ENCODE peak calls at places on chromosomes 7 and 10, in ten cellular contexts. L, V, W, D, O, S, B, G, Q and K are unnamed samples.

GRCh38 chr10:24661374-24661773 is 62.3 kb downstream of the ARHGAP21 start:
- DNase-seq in L (no peak), V (no peak), W (no peak), D (no peak), O (no peak), S (no peak), B (no peak), G (no peak), Q (no peak), K (no peak)

GRCh38 chr10:132421377-132422168 is 24.6 kb downstream of the PWWP2B start:
- DNase-seq in L (peak; percentile 7), V (no peak), W (peak; percentile 88), D (no peak), O (peak; percentile 78), S (peak; percentile 60), B (peak; percentile 32), G (peak; percentile 76), Q (peak; percentile 58), K (no peak)

GRCh38 chr7:133233142-133233541 is 19.7 kb upstream of the EXOC4 start:
- DNase-seq in L (no peak), V (no peak), W (no peak), D (no peak), O (no peak), S (no peak), B (no peak), G (no peak), Q (no peak), K (no peak)

GRCh38 chr10:112810651-112811215 is 139.3 kb upstream of the TCF7L2 start:
- DNase-seq in L (no peak), V (no peak), W (no peak), D (no peak), O (no peak), S (no peak), B (no peak), G (no peak), Q (no peak), K (no peak)

GRCh38 chr10:101694674-101695403 is at the start of gene FBXW4:
- DNase-seq in L (peak; percentile 12), V (peak; percentile 24), W (peak; percentile 85), D (peak; percentile 52), O (peak; percentile 50), S (peak; percentile 60), B (peak; percentile 57), G (peak; percentile 52), Q (peak; percentile 34), K (peak; percentile 72)

GRCh38 chr10:131750171-131750895 is 150.5 kb upstream of the PPP2R2D start:
- DNase-seq in L (no peak), V (no peak), W (no peak), D (no peak), O (no peak), S (no peak), B (no peak), G (no peak), Q (no peak), K (no peak)

GRCh38 chr10:70757856-70758255 is 27.3 kb downstream of the TBATA start:
- DNase-seq in L (no peak), V (no peak), W (peak; percentile 61), D (no peak), O (no peak), S (no peak), B (no peak), G (no peak), Q (no peak), K (no peak)

GRCh38 chr10:43199088-43199683 is 60.9 kb downstream of the CSGALNACT2 start:
- DNase-seq in L (no peak), V (no peak), W (no peak), D (no peak), O (no peak), S (no peak), B (no peak), G (peak; percentile 3), Q (no peak), K (no peak)

GRCh38 chr10:90621577-90621976 is 236.3 kb downstream of the HTR7 start:
- DNase-seq in L (no peak), V (no peak), W (no peak), D (no peak), O (no peak), S (no peak), B (no peak), G (no peak), Q (peak; percentile 19), K (no peak)

GRCh38 chr7:20354825-20355466 is 24.2 kb downstream of the ITGB8 start:
- DNase-seq in L (no peak), V (no peak), W (no peak), D (no peak), O (no peak), S (no peak), B (peak; percentile 50), G (no peak), Q (no peak), K (no peak)

GRCh38 chr7:74294191-74294998 is 5.2 kb downstream of the CLIP2 start:
- DNase-seq in L (no peak), V (no peak), W (no peak), D (no peak), O (peak; percentile 28), S (no peak), B (no peak), G (peak; percentile 33), Q (peak; percentile 75), K (no peak)

GRCh38 chr10:132904814-132905649 is 37.3 kb downstream of the CFAP46 start:
- DNase-seq in L (no peak), V (no peak), W (peak; percentile 23), D (no peak), O (no peak), S (no peak), B (no peak), G (no peak), Q (no peak), K (no peak)

GRCh38 chr7:20513341-20513740 is 102.1 kb upstream of the ABCB5 start:
- DNase-seq in L (no peak), V (no peak), W (no peak), D (no peak), O (no peak), S (no peak), B (no peak), G (no peak), Q (no peak), K (no peak)

GRCh38 chr7:157946398-157947060 is 609.7 kb downstream of the DNAJB6 start:
- DNase-seq in L (no peak), V (no peak), W (no peak), D (no peak), O (no peak), S (no peak), B (no peak), G (no peak), Q (no peak), K (no peak)

GRCh38 chr10:33963656-33964175 is 629.2 kb upstream of the NRP1 start:
- DNase-seq in L (no peak), V (no peak), W (no peak), D (no peak), O (no peak), S (no peak), B (no peak), G (no peak), Q (no peak), K (no peak)

GRCh38 chr7:98196706-98197605 is 14.3 kb upstream of the BHLHA15 start:
- DNase-seq in L (no peak), V (no peak), W (no peak), D (no peak), O (no peak), S (no peak), B (no peak), G (no peak), Q (no peak), K (no peak)

GRCh38 chr10:79246606-79247275 is 100.5 kb upstream of the PPIF start:
- DNase-seq in L (peak; percentile 11), V (no peak), W (peak; percentile 90), D (no peak), O (peak; percentile 78), S (no peak), B (no peak), G (peak; percentile 72), Q (peak; percentile 90), K (no peak)

GRCh38 chr7:144384555-144385245 is 18.8 kb downstream of the NOBOX start:
- DNase-seq in L (no peak), V (no peak), W (no peak), D (peak; percentile 23), O (no peak), S (no peak), B (no peak), G (no peak), Q (peak; percentile 43), K (peak; percentile 6)

GRCh38 chr7:38463277-38464224 is 167.6 kb downstream of the AMPH start:
- DNase-seq in L (peak; percentile 12), V (no peak), W (peak; percentile 86), D (peak; percentile 67), O (peak; percentile 36), S (no peak), B (peak; percentile 14), G (peak; percentile 57), Q (peak; percentile 81), K (peak; percentile 11)

GRCh38 chr7:73615886-73616285 is 8.4 kb downstream of the MLXIPL start:
- DNase-seq in L (peak; percentile 63), V (no peak), W (no peak), D (no peak), O (no peak), S (no peak), B (no peak), G (no peak), Q (no peak), K (no peak)

GRCh38 chr7:94578615-94579014 is 69.0 kb downstream of the CASD1 start:
- DNase-seq in L (no peak), V (no peak), W (no peak), D (no peak), O (no peak), S (no peak), B (no peak), G (no peak), Q (no peak), K (no peak)

GRCh38 chr7:64630496-64630895 is 35.4 kb upstream of the ZNF107 start:
- DNase-seq in L (peak; percentile 59), V (no peak), W (no peak), D (no peak), O (no peak), S (no peak), B (peak; percentile 18), G (no peak), Q (peak; percentile 43), K (no peak)

GRCh38 chr7:372939-373791 is 83.2 kb downstream of the FOXL3 start:
- DNase-seq in L (no peak), V (no peak), W (peak; percentile 37), D (no peak), O (peak; percentile 7), S (no peak), B (no peak), G (no peak), Q (no peak), K (no peak)

GRCh38 chr10:33293081-33293480 is 41.4 kb downstream of the NRP1 start:
- DNase-seq in L (no peak), V (no peak), W (no peak), D (no peak), O (no peak), S (no peak), B (no peak), G (no peak), Q (no peak), K (no peak)

GRCh38 chr7:87920578-87920977 is 13.5 kb upstream of the ADAM22 start:
- DNase-seq in L (no peak), V (no peak), W (no peak), D (no peak), O (no peak), S (no peak), B (no peak), G (no peak), Q (no peak), K (no peak)

GRCh38 chr10:60905580-60905979 is 38.4 kb downstream of the RHOBTB1 start:
- DNase-seq in L (no peak), V (no peak), W (peak; percentile 71), D (no peak), O (peak; percentile 68), S (no peak), B (no peak), G (peak; percentile 43), Q (peak; percentile 88), K (no peak)